ENCODE peak calls at places on chromosomes 13 and 19, in four cellular contexts. D, W, U and Z are unnamed samples.

GRCh38 chr13:98990701-98991100 is 12.8 kb upstream of the DOCK9 start:
- DNase-seq in D (no peak), U (no peak), W (no peak), Z (no peak)

GRCh38 chr13:74325106-74325505 is 190.9 kb upstream of the KLF12 start:
- DNase-seq in U (peak), W (no peak), D (no peak), Z (no peak)

GRCh38 chr13:107373551-107373950 is 805.6 kb upstream of the ARGLU1 start:
- DNase-seq in D (peak), U (peak), W (no peak), Z (no peak)

GRCh38 chr13:42333613-42334328 is 61.8 kb downstream of the AKAP11 start:
- DNase-seq in D (peak), U (peak), W (no peak), Z (no peak)

GRCh38 chr19:55690109-55690768 is 15.2 kb downstream of the EPN1 start:
- DNase-seq in W (no peak), U (no peak), D (no peak), Z (no peak)

GRCh38 chr19:16470911-16471811 is 609 bp downstream of the EPS15L1 start:
- DNase-seq in W (no peak), U (peak), D (peak), Z (no peak)

GRCh38 chr19:17455711-17456123 is 5.0 kb downstream of the NXNL1 start:
- DNase-seq in W (no peak), U (no peak), D (no peak), Z (no peak)

GRCh38 chr13:31749929-31750328 is 10.6 kb downstream of the RXFP2 start:
- DNase-seq in W (no peak), U (peak), D (peak), Z (no peak)

GRCh38 chr19:55640043-55640576 is 692 bp upstream of the ZNF580 start:
- DNase-seq in W (no peak), D (no peak), U (peak), Z (no peak)

GRCh38 chr19:1009043-1009975 is 9.1 kb downstream of the GRIN3B start:
- DNase-seq in U (no peak), D (no peak), W (no peak), Z (no peak)

GRCh38 chr19:46840157-46840942 is 10.3 kb downstream of the AP2S1 start:
- DNase-seq in D (no peak), W (no peak), U (peak), Z (no peak)

GRCh38 chr13:44764334-44764733 is 188.2 kb upstream of the TSC22D1 start:
- DNase-seq in U (no peak), W (no peak), D (no peak), Z (no peak)

GRCh38 chr19:40006273-40006691 is 9.4 kb downstream of the ZNF546 start:
- DNase-seq in U (peak), W (no peak), D (no peak), Z (no peak)

GRCh38 chr19:5143471-5144411 is 174.8 kb downstream of the KDM4B start:
- DNase-seq in U (no peak), D (no peak), W (no peak), Z (no peak)

GRCh38 chr13:57123660-57124059 is 17.1 kb upstream of the PRR20A start:
- DNase-seq in W (no peak), U (no peak), D (no peak), Z (no peak)

GRCh38 chr13:36192166-36192565 is 22.2 kb downstream of the SOHLH2 start:
- DNase-seq in W (no peak), U (no peak), D (no peak), Z (no peak)

GRCh38 chr19:5536337-5536894 is 31.3 kb downstream of the TINCR start:
- DNase-seq in W (no peak), U (peak), D (peak), Z (peak)

GRCh38 chr13:79282976-79283375 is 123.1 kb downstream of the RBM26 start:
- DNase-seq in D (peak), U (peak), W (no peak), Z (no peak)

GRCh38 chr13:72651196-72651595 is 76.2 kb downstream of the MZT1 start:
- DNase-seq in W (no peak), U (no peak), D (no peak), Z (no peak)
- TF ChIP-seq CTCF in W (no peak), U (peak), D (no peak), Z (peak)

GRCh38 chr13:103515410-103515809 is 449.2 kb upstream of the SLC10A2 start:
- DNase-seq in U (no peak), W (no peak), D (no peak), Z (no peak)

GRCh38 chr13:103514188-103514587 is 448.0 kb upstream of the SLC10A2 start:
- DNase-seq in U (no peak), W (no peak), D (no peak), Z (no peak)

GRCh38 chr13:103510007-103510406 is 443.8 kb upstream of the SLC10A2 start:
- DNase-seq in W (no peak), D (no peak), U (no peak), Z (no peak)
- TF ChIP-seq CTCF in W (no peak), D (no peak), U (no peak), Z (no peak)

DNA sequence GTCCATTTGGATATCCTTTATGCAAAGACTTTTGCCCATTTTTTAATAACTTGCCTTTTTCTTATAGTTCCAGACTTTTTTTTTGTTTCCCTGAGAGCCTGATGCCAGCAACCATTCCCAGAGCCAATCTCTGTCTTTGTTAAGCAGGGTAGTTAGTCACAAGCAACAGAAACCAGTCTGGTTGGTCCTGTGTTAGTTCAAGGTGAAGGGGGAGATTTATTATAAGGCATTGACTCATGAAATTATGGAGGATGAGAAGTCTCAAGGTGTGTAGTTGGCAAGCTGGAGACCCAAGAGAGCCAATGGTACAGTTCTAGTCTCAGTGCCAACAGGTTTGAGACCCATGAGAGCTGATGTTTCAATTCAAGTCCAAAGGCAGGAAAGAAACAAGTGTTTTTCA is 33.0 kb downstream of the GPR12 start:
- DNase-seq in U (peak), D (peak), W (no peak), Z (no peak)
- TF ChIP-seq CTCF in U (no peak), D (no peak), W (no peak), Z (no peak)

DNA sequence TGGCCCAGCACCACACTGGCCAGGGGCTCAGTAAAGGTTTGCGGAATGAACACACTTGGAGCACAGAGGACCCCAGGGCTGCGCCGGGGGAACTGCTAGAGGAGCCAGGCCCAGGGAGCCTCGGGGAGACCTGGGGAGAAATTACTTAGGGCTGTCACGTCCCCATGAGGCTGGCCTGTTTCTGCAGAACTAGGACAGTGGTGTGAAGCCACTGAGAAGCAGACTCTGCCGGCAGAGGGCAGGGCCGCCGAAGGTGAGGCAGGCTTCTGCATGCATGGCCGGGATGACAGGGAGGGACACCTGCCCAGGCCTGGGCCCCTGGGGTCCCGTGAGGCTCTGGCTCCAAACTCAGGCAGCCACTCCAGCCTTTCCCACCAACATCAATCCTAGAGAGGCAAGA is 26.4 kb downstream of the ELAVL1 start:
- DNase-seq in D (no peak), W (no peak), U (no peak), Z (no peak)
- TF ChIP-seq CTCF in D (no peak), W (no peak), U (no peak), Z (no peak)